ENCODE peak calls at places on chromosomes 1 and 21, in five cellular contexts. M is hepatocyte, A is lung, Y is iPS DF 6.9, V is SJSA1. N is an unnamed sample.

GRCh38 chr1:119603695-119604094 is 44.4 kb downstream of the ZNF697 start:
- DNase-seq in V (no peak), A (no peak), Y (no peak), M (no peak), N (no peak)

GRCh38 chr1:55727010-55727409 is 511.8 kb upstream of the USP24 start:
- DNase-seq in M (no peak), Y (no peak), A (no peak), V (peak), N (no peak)

GRCh38 chr1:205247130-205247921 is 19.6 kb downstream of the TMCC2 start:
- DNase-seq in V (peak), A (no peak), M (no peak), Y (no peak), N (no peak)

GRCh38 chr1:74161494-74161893 is 36.5 kb downstream of the LRRIQ3 start:
- DNase-seq in A (no peak), V (peak), M (no peak), Y (no peak), N (no peak)

GRCh38 chr1:178262101-178262500 is 168.2 kb downstream of the RASAL2 start:
- DNase-seq in Y (no peak), V (peak), M (peak), A (no peak), N (no peak)

GRCh38 chr1:155070721-155071556 is 7.4 kb downstream of the EFNA4 start:
- DNase-seq in Y (no peak), A (peak), V (no peak), M (peak), N (peak)

GRCh38 chr1:110188116-110188618 is 21.9 kb upstream of the KCNC4 start:
- DNase-seq in Y (no peak), A (no peak), V (no peak), M (no peak), N (no peak)

GRCh38 chr1:168468822-168469221 is 75.0 kb downstream of the XCL2 start:
- DNase-seq in Y (no peak), V (no peak), M (no peak), A (no peak), N (no peak)

GRCh38 chr21:42565886-42566523 is 52.4 kb downstream of the SLC37A1 start:
- DNase-seq in V (no peak), Y (no peak), M (no peak), A (no peak), N (no peak)

GRCh38 chr1:93692001-93692400 is 10.4 kb upstream of the BCAR3 start:
- DNase-seq in V (no peak), Y (no peak), M (no peak), A (no peak), N (no peak)

GRCh38 chr1:208179303-208179702 is 64.9 kb downstream of the PLXNA2 start:
- DNase-seq in V (no peak), Y (no peak), A (peak), M (no peak), N (peak)

GRCh38 chr1:160193832-160194736 is 3.7 kb downstream of the CASQ1 start:
- DNase-seq in M (no peak), V (no peak), A (no peak), Y (no peak), N (no peak)

DNA sequence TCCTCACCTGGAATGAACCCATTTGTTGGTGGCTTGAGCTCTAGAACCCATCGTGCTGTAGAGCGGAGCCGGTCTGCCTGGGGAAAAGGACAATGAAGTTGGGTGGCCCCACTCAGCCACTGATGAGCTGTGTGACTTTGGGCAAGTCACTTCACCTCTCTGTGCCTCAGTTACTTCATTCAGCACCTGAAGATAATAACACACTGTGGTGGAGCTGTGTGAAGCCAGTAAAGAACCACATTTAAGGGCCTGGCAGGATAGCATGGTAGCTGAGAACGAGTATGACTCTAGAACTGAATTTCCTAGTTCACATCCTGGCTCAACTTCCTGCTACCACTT is 37.1 kb downstream of the EPHB2 start:
- DNase-seq in M (no peak), Y (no peak), A (no peak), V (no peak), N (no peak)
- H3K27ac ChIP-seq in M (no peak), Y (no peak), A (no peak), V (peak), N (no peak)

GRCh38 chr1:61120998-61121397 is 38.6 kb downstream of the NFIA start:
- DNase-seq in M (no peak), Y (no peak), A (no peak), V (no peak), N (no peak)
- H3K27ac ChIP-seq in M (peak), Y (no peak), A (no peak), V (no peak), N (no peak)

GRCh38 chr1:98437540-98437939 is 224.0 kb upstream of the SNX7 start:
- DNase-seq in A (no peak), M (no peak), Y (no peak), V (no peak), N (no peak)
- H3K27ac ChIP-seq in A (no peak), M (no peak), Y (no peak), V (no peak), N (no peak)

DNA sequence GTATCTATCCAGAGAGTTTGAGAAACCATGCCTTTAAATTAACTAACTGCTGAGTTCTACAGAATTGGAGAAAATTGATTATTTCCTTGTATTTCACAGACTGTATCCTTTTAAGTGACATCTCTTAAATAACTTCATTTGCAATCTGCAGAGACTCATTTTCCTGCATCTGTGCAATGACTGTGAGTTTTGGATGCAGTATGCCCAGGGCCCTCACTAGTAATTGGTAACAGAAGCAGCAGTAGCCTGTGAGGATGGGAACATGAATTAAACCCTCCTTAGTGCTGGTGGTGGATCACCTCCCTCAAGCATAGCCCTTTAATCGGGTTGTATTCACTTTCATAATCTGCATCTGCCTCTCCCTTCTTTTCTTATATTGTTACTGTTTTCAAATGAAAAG is 21.7 kb upstream of the SH3D21 start:
- DNase-seq in M (no peak), V (no peak), A (no peak), Y (no peak), N (no peak)
- H3K27ac ChIP-seq in M (no peak), V (no peak), A (no peak), Y (no peak), N (no peak)

DNA sequence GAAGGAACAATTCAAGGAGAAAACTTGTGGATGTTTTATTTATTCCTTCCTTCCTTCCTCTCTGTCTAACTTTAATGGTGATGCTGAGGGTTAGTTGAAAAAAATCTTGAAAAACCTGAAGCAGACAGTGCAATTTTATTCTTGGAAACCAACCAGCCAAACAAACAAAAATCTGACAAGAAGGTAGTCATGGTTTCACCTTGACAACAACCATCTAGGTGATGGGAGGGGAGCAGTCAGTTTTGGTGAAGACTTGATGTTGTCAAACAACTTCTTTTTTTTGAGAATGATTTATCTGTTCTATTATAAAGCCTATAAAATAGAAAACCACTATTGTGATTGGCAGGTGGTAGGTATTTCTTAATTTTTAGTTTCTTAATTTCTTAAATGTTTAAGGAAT is 92.4 kb upstream of the GPR88 start:
- DNase-seq in A (no peak), V (no peak), Y (no peak), M (no peak), N (no peak)
- H3K27ac ChIP-seq in A (no peak), V (no peak), Y (no peak), M (peak), N (no peak)